ENCODE peak calls at places on chromosome 1, in four cellular contexts. One of them, this sample, is unnamed. For H3K79me1, the result is how much of the 10 kb centered on the place peaks cover.

GRCh38 chr1:2232916-2233438 is 4.9 kb downstream of the SKI start:
- DNase-seq in H9: peak
- DNase-seq in IMR-90: no peak
- DNase-seq in mesendoderm: no peak
- DNase-seq in this sample: no peak

GRCh38 chr1:228546541-228547463 is 59.6 kb downstream of the RNF187 start:
- DNase-seq in H9: no peak
- DNase-seq in IMR-90: no peak
- DNase-seq in mesendoderm: no peak
- DNase-seq in this sample: no peak

GRCh38 chr1:240094043-240094722 is 2.5 kb downstream of the FMN2 start:
- DNase-seq in H9: no peak
- DNase-seq in IMR-90: no peak
- DNase-seq in mesendoderm: no peak
- DNase-seq in this sample: no peak

GRCh38 chr1:145736191-145736590 is 16.9 kb downstream of the CD160 start:
- DNase-seq in H9: no peak
- DNase-seq in IMR-90: no peak
- DNase-seq in mesendoderm: no peak
- DNase-seq in this sample: no peak

GRCh38 chr1:243595527-243596206 is 254.4 kb downstream of the AKT3 start:
- DNase-seq in H9: no peak
- DNase-seq in IMR-90: peak
- DNase-seq in mesendoderm: no peak
- DNase-seq in this sample: no peak

GRCh38 chr1:26768755-26769154 is 19.0 kb upstream of the PIGV start:
- DNase-seq in H9: no peak
- DNase-seq in mesendoderm: no peak
- DNase-seq in IMR-90: peak
- DNase-seq in this sample: no peak

GRCh38 chr1:5286244-5286643 is 631.8 kb downstream of the AJAP1 start:
- DNase-seq in H9: no peak
- DNase-seq in mesendoderm: no peak
- DNase-seq in IMR-90: no peak
- DNase-seq in this sample: no peak

GRCh38 chr1:221602866-221603265 is 139.0 kb downstream of the DUSP10 start:
- DNase-seq in IMR-90: peak
- DNase-seq in H9: no peak
- DNase-seq in mesendoderm: no peak
- DNase-seq in this sample: no peak

GRCh38 chr1:39977202-39977601 is 22.3 kb downstream of the MFSD2A start:
- DNase-seq in IMR-90: peak
- DNase-seq in mesendoderm: no peak
- DNase-seq in H9: no peak
- DNase-seq in this sample: no peak

GRCh38 chr1:165169028-165169427 is 187.5 kb downstream of the LMX1A start:
- DNase-seq in H9: no peak
- DNase-seq in mesendoderm: peak
- DNase-seq in IMR-90: no peak
- DNase-seq in this sample: no peak

GRCh38 chr1:17833661-17834501 is 78.7 kb downstream of the ACTL8 start:
- DNase-seq in mesendoderm: no peak
- DNase-seq in IMR-90: no peak
- DNase-seq in H9: peak
- DNase-seq in this sample: no peak

GRCh38 chr1:235074335-235075120 is 54.1 kb downstream of the TOMM20 start:
- DNase-seq in IMR-90: peak
- DNase-seq in mesendoderm: peak
- DNase-seq in H9: no peak
- DNase-seq in this sample: no peak

GRCh38 chr1:244653439-244654283 is 735 bp downstream of the DESI2 start:
- DNase-seq in IMR-90: peak
- DNase-seq in H9: peak
- DNase-seq in mesendoderm: peak
- DNase-seq in this sample: peak

GRCh38 chr1:39081266-39082139 is 55.4 kb downstream of the NDUFS5 start:
- DNase-seq in H9: no peak
- DNase-seq in IMR-90: no peak
- DNase-seq in mesendoderm: no peak
- DNase-seq in this sample: no peak

GRCh38 chr1:229623838-229624237 is 2.1 kb downstream of the TAF5L start:
- DNase-seq in H9: no peak
- DNase-seq in IMR-90: no peak
- DNase-seq in mesendoderm: no peak
- DNase-seq in this sample: no peak

GRCh38 chr1:229759037-229759435 is 133.0 kb downstream of the URB2 start:
- DNase-seq in H9: no peak
- DNase-seq in mesendoderm: no peak
- DNase-seq in IMR-90: peak
- DNase-seq in this sample: no peak

GRCh38 chr1:21669287-21670058 is at the start of gene RAP1GAP:
- DNase-seq in H9: peak
- DNase-seq in mesendoderm: peak
- DNase-seq in IMR-90: no peak
- DNase-seq in this sample: no peak

GRCh38 chr1:100543640-100544039 is 5.7 kb downstream of the GPR88 start:
- DNase-seq in mesendoderm: peak
- DNase-seq in IMR-90: no peak
- DNase-seq in H9: peak
- DNase-seq in this sample: no peak

GRCh38 chr1:234601217-234602017 is 8.6 kb downstream of the IRF2BP2 start:
- DNase-seq in mesendoderm: peak
- DNase-seq in IMR-90: peak
- DNase-seq in H9: no peak
- DNase-seq in this sample: no peak

GRCh38 chr1:60620107-60620506 is 462.3 kb upstream of the NFIA start:
- DNase-seq in mesendoderm: no peak
- DNase-seq in H9: no peak
- DNase-seq in IMR-90: no peak
- DNase-seq in this sample: no peak

GRCh38 chr1:31382379-31382989 is 9.6 kb upstream of the FABP3 start:
- DNase-seq in mesendoderm: no peak
- DNase-seq in H9: no peak
- DNase-seq in IMR-90: no peak
- DNase-seq in this sample: no peak

GRCh38 chr1:54997711-54997986 is 1.1 kb upstream of the BSND start:
- DNase-seq in mesendoderm: peak
- DNase-seq in H9: peak
- DNase-seq in IMR-90: no peak
- DNase-seq in this sample: no peak

GRCh38 chr1:170730443-170730842 is 66.5 kb downstream of the PRRX1 start:
- DNase-seq in mesendoderm: no peak
- DNase-seq in IMR-90: peak
- DNase-seq in H9: no peak
- DNase-seq in this sample: no peak

GRCh38 chr1:79197421-79197820 is 190.9 kb upstream of the ADGRL4 start:
- DNase-seq in IMR-90: peak
- DNase-seq in mesendoderm: peak
- DNase-seq in H9: no peak
- DNase-seq in this sample: peak

GRCh38 chr1:109630081-109630880 is 10.6 kb downstream of the AMPD2 start:
- DNase-seq in mesendoderm: peak
- DNase-seq in H9: peak
- DNase-seq in IMR-90: no peak
- DNase-seq in this sample: no peak

GRCh38 chr1:94971491-94971924 is 44.6 kb upstream of the CNN3 start:
- DNase-seq in mesendoderm: no peak
- DNase-seq in IMR-90: peak
- DNase-seq in H9: no peak
- DNase-seq in this sample: no peak

GRCh38 chr1:21586222-21586621 is 77.0 kb downstream of the ALPL start:
- DNase-seq in IMR-90: no peak
- DNase-seq in mesendoderm: no peak
- DNase-seq in H9: no peak
- DNase-seq in this sample: no peak

GRCh38 chr1:49556676-49557234 is 467.0 kb downstream of the AGBL4 start:
- DNase-seq in H9: no peak
- DNase-seq in mesendoderm: no peak
- DNase-seq in IMR-90: no peak
- DNase-seq in this sample: no peak

GRCh38 chr1:8796812-8797211 is 20.6 kb downstream of the RERE start:
- DNase-seq in H9: no peak
- DNase-seq in mesendoderm: no peak
- DNase-seq in IMR-90: no peak
- DNase-seq in this sample: no peak

GRCh38 chr1:243325305-243325890 is 69.6 kb downstream of the SDCCAG8 start:
- DNase-seq in mesendoderm: peak
- DNase-seq in IMR-90: peak
- DNase-seq in H9: no peak
- DNase-seq in this sample: peak

GRCh38 chr1:240973875-240974274 is 361.9 kb upstream of the GREM2 start:
- DNase-seq in IMR-90: no peak
- DNase-seq in H9: no peak
- DNase-seq in mesendoderm: no peak
- DNase-seq in this sample: no peak

GRCh38 chr1:44842763-44843655 is at the start of gene PTCH2:
- DNase-seq in IMR-90: peak
- DNase-seq in mesendoderm: peak
- DNase-seq in H9: peak
- DNase-seq in this sample: peak

DNA sequence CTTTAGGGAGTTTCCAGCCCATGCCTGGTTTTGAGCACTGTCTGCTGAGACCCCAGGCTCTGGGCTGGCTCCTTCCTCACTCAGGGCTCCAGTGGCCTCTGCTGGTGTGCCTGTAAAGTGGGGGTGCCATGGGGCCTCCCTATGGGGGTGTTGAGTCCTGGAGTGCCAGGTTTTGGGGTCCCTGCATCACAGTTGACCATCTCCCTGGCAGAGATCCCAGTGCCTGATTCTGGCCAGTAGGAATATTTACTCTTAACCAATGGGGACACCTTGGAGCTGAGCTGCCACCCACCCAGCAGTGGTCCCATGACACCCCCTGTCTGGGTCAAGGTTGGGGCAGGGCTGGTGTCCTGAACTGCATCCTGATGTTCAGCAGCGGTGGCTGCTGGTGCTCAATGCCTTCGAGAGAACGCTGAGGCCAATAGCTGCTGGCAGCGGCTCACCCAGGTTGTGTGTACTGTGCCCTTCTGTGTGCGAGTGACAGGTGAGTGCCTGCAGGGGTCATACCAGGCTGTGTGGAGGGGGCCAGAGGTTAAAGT is 9.6 kb upstream of the ZNF669 start:
- DNase-seq in IMR-90: no peak
- DNase-seq in H9: no peak
- DNase-seq in mesendoderm: no peak
- DNase-seq in this sample: no peak
- H2AK5ac ChIP-seq in IMR-90: no peak
- H2AK5ac ChIP-seq in H9: no peak
- H2AK5ac ChIP-seq in mesendoderm: no peak
- H2AK5ac ChIP-seq in this sample: no peak

GRCh38 chr1:233079586-233079985 is 129.2 kb downstream of the NTPCR start:
- DNase-seq in H9: no peak
- DNase-seq in mesendoderm: no peak
- DNase-seq in IMR-90: no peak
- DNase-seq in this sample: no peak
- H3K79me1 ChIP-seq in H9: under half
- H3K79me1 ChIP-seq in mesendoderm: under half
- H3K79me1 ChIP-seq in IMR-90: under half
- H3K79me1 ChIP-seq in this sample: under half

GRCh38 chr1:7643445-7643844 is 127.7 kb upstream of the VAMP3 start:
- DNase-seq in mesendoderm: no peak
- DNase-seq in H9: no peak
- DNase-seq in IMR-90: peak
- DNase-seq in this sample: no peak
- H2AK5ac ChIP-seq in mesendoderm: no peak
- H2AK5ac ChIP-seq in H9: no peak
- H2AK5ac ChIP-seq in IMR-90: no peak
- H2AK5ac ChIP-seq in this sample: no peak

GRCh38 chr1:201570886-201571624 is 32.1 kb downstream of the NAV1 start:
- DNase-seq in H9: no peak
- DNase-seq in IMR-90: no peak
- DNase-seq in mesendoderm: no peak
- DNase-seq in this sample: no peak

GRCh38 chr1:201573030-201573429 is 34.1 kb downstream of the NAV1 start:
- DNase-seq in IMR-90: no peak
- DNase-seq in mesendoderm: no peak
- DNase-seq in H9: no peak
- DNase-seq in this sample: no peak

GRCh38 chr1:201568258-201568657 is 29.3 kb downstream of the NAV1 start:
- DNase-seq in mesendoderm: no peak
- DNase-seq in H9: no peak
- DNase-seq in IMR-90: no peak
- DNase-seq in this sample: no peak

GRCh38 chr1:201568859-201569294 is 29.9 kb downstream of the NAV1 start:
- DNase-seq in mesendoderm: peak
- DNase-seq in H9: no peak
- DNase-seq in IMR-90: no peak
- DNase-seq in this sample: no peak

GRCh38 chr1:201570158-201570885 is 31.4 kb downstream of the NAV1 start:
- DNase-seq in IMR-90: no peak
- DNase-seq in mesendoderm: no peak
- DNase-seq in H9: no peak
- DNase-seq in this sample: no peak
- H3K79me1 ChIP-seq in IMR-90: half or more
- H3K79me1 ChIP-seq in mesendoderm: under half
- H3K79me1 ChIP-seq in H9: under half
- H3K79me1 ChIP-seq in this sample: under half

DNA sequence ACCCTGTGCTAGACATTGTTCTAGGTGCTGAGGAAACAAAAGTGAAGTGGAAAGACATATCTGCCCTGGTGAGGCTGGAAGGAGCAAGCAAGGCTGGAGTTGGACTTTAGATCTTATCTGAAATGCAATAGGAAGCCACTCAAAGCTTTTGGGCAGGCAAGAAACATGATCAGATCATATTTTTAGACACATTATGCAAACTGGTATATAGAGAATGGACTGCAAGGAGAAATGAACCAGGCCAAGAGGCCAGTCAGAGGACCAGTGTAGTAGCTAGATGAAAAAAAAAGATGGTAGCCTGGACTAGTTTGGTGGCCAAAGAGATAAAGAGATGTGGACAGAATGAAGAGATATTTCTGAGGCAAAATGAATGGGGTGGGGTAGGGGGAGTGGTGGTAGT is 46.3 kb downstream of the CCN1 start:
- DNase-seq in mesendoderm: no peak
- DNase-seq in IMR-90: no peak
- DNase-seq in H9: no peak
- DNase-seq in this sample: no peak
- H2AK5ac ChIP-seq in mesendoderm: no peak
- H2AK5ac ChIP-seq in IMR-90: peak
- H2AK5ac ChIP-seq in H9: no peak
- H2AK5ac ChIP-seq in this sample: no peak

This sample was measured in neuronal stem cell.